ENCODE peak calls at places on chromosomes 6 and 20, in five cellular contexts. I, C, U, A and K are unnamed samples.

GRCh38 chr6:8074213-8074612 is 10.0 kb upstream of the BLOC1S5 start:
- DNase-seq in C (no peak), I (no peak), A (no peak), U (no peak), K (no peak)

GRCh38 chr6:3229566-3230274 is 2.3 kb upstream of the TUBB2B start:
- DNase-seq in A (peak), C (no peak), I (no peak), U (no peak), K (no peak)

GRCh38 chr20:63518351-63518861 is 2.2 kb upstream of the PPDPF start:
- DNase-seq in U (no peak), I (peak), C (no peak), A (no peak), K (no peak)

GRCh38 chr6:152360016-152360415 is 277.1 kb downstream of the SYNE1 start:
- DNase-seq in A (no peak), I (no peak), U (no peak), C (no peak), K (no peak)

GRCh38 chr6:18515767-18516166 is 128.6 kb downstream of the RNF144B start:
- DNase-seq in U (no peak), I (no peak), A (no peak), C (no peak), K (no peak)

GRCh38 chr6:136846046-136846445 is 23.7 kb downstream of the PEX7 start:
- DNase-seq in C (no peak), A (peak), U (peak), I (no peak), K (peak)

GRCh38 chr20:33181482-33182093 is 13.6 kb downstream of the BPIFA2 start:
- DNase-seq in A (no peak), C (no peak), I (peak), U (no peak), K (no peak)

GRCh38 chr6:116073765-116074450 is 13.2 kb upstream of the FRK start:
- DNase-seq in A (no peak), C (no peak), U (peak), I (no peak), K (no peak)

GRCh38 chr6:63808576-63808975 is 173.0 kb downstream of the PHF3 start:
- DNase-seq in C (no peak), A (no peak), I (no peak), U (no peak), K (no peak)

GRCh38 chr20:62141397-62142251 is 1.6 kb downstream of the PSMA7 start:
- DNase-seq in C (no peak), U (peak), I (no peak), A (no peak), K (no peak)

GRCh38 chr6:37426945-37427510 is 6.0 kb upstream of the CMTR1 start:
- DNase-seq in C (no peak), I (no peak), A (peak), U (no peak), K (no peak)

GRCh38 chr6:27503436-27504030 is 30.6 kb upstream of the ZNF184 start:
- DNase-seq in I (peak), A (peak), C (peak), U (peak), K (peak)

GRCh38 chr6:142416179-142416578 is 114.4 kb downstream of the ADGRG6 start:
- DNase-seq in U (no peak), C (no peak), A (no peak), I (no peak), K (no peak)

GRCh38 chr6:27007020-27007419 is 240.5 kb upstream of the PRSS16 start:
- DNase-seq in U (no peak), I (no peak), A (no peak), C (no peak), K (no peak)

GRCh38 chr20:59415224-59415623 is 114.8 kb downstream of the EDN3 start:
- DNase-seq in I (no peak), C (no peak), U (no peak), A (no peak), K (no peak)

GRCh38 chr6:24949020-24949569 is 13.3 kb upstream of the RIPOR2 start:
- DNase-seq in C (peak), A (no peak), U (no peak), I (no peak), K (no peak)

GRCh38 chr6:117550618-117551242 is 51.6 kb downstream of the GOPC start:
- DNase-seq in C (no peak), I (no peak), A (no peak), U (no peak), K (no peak)

GRCh38 chr20:59455392-59456341 is 148.7 kb upstream of the PHACTR3 start:
- DNase-seq in U (no peak), A (peak), I (peak), C (no peak), K (peak)

GRCh38 chr6:34460796-34461507 is 4.9 kb upstream of the PACSIN1 start:
- DNase-seq in C (no peak), I (no peak), U (no peak), A (no peak), K (no peak)

GRCh38 chr6:85677243-85677956 is 34.7 kb upstream of the SYNCRIP start:
- DNase-seq in A (no peak), C (no peak), U (no peak), I (no peak), K (no peak)

GRCh38 chr6:108844632-108845031 is 3.6 kb upstream of the ARMC2 start:
- DNase-seq in U (no peak), I (no peak), C (no peak), A (no peak), K (no peak)

GRCh38 chr20:43508106-43508505 is 609 bp downstream of the L3MBTL1 start:
- DNase-seq in U (no peak), A (peak), I (peak), C (no peak), K (no peak)

GRCh38 chr6:114304304-114304887 is 38.4 kb downstream of the HS3ST5 start:
- DNase-seq in U (peak), A (no peak), I (no peak), C (no peak), K (peak)

GRCh38 chr20:50628326-50628725 is 63.0 kb downstream of the RIPOR3 start:
- DNase-seq in C (no peak), A (no peak), I (no peak), U (peak), K (no peak)

GRCh38 chr6:52231411-52232127 is 12.7 kb downstream of the IL17F start:
- DNase-seq in C (peak), A (no peak), I (no peak), U (no peak), K (no peak)

GRCh38 chr20:2756056-2756611 is 44.3 kb downstream of the CPXM1 start:
- DNase-seq in I (peak), A (peak), U (peak), C (no peak), K (peak)

GRCh38 chr6:146543211-146543939 is at the start of gene RAB32:
- DNase-seq in A (peak), I (peak), C (no peak), U (peak), K (no peak)

GRCh38 chr6:148502083-148502772 is 159.6 kb downstream of the SASH1 start:
- DNase-seq in I (no peak), A (no peak), U (no peak), C (no peak), K (no peak)

GRCh38 chr6:152948150-152948768 is 34.6 kb downstream of the FBXO5 start:
- DNase-seq in C (no peak), U (peak), I (no peak), A (peak), K (peak)

GRCh38 chr6:3321875-3322274 is 63.1 kb downstream of the PSMG4 start:
- DNase-seq in I (no peak), U (no peak), A (no peak), C (no peak), K (no peak)

GRCh38 chr6:11732036-11732545 is 46.5 kb downstream of the ADTRP start:
- DNase-seq in C (peak), U (no peak), A (no peak), I (no peak), K (no peak)

GRCh38 chr6:30759575-30760239 is 15.4 kb upstream of the IER3 start:
- DNase-seq in I (no peak), A (no peak), U (peak), C (no peak), K (no peak)

GRCh38 chr6:159110013-159110412 is 59.2 kb upstream of the FNDC1 start:
- DNase-seq in C (no peak), A (peak), U (peak), I (peak), K (peak)
- TF ChIP-seq CEBPB in C (no peak), A (no peak), U (no peak), I (no peak), K (no peak)

DNA sequence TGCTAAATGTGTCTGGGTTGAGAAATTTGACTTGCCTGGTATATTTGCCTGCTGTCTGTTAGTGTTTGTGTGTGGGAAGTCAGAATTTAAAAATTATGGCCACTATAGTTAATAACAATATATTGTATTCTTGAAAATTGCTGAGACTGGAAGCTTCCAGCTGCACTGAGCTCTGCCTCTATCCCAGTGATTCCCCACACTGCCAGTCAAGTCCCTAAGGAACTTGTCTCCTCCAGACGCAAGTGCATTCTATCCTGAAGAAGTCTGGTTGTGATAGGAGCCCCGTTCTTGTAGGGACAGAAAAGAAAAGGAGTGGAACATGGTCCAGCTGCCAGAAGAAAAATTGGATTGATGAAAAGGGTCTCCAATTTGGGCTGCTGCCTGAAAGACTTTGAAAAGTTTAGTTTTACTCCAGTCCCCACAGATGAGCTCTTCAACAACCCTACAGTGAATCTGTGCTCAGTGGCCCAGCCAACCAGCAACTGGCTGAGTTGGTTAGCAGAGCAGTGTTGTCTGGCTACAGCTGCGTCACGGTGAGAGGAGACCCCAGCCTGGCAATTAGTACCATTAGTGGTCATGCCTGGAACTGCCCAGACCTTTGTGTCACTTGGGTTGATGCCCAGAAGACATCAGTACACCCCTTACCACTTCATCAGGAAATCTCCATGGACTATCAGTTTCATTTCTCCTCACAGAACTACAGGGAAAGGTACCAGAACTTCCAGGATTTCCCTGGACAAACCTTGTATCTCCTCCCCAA is 183.1 kb upstream of the MCHR2 start:
- DNase-seq in I (no peak), U (no peak), A (no peak), C (no peak), K (no peak)
- TF ChIP-seq SP1 in I (no peak), U (no peak), A (no peak), C (no peak), K (no peak)

DNA sequence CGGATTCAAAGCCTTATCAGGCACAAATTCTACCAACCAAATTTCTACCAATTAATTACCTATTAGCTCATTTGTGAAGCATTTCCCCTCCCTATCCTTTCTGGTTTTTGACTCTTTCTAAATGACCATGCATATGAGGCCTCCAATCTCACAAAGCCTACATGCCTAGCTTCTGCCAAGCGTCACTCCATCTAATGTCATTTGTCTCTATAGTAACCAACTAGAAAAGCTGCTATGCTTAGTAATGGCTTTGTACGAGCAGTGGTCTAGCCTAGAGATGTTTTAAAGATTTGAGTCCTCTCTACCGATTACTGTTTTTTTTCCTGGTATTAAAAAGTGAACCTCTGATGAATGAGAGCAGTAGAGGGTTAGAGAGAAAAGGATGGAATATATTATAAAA is 4.8 kb upstream of the ASF1A start:
- DNase-seq in C (no peak), A (no peak), I (no peak), U (no peak), K (no peak)
- TF ChIP-seq CEBPB in C (no peak), A (no peak), I (no peak), U (no peak), K (no peak)

GRCh38 chr6:160348209-160348551 is at the start of gene SLC22A3:
- DNase-seq in A (no peak), U (no peak), I (peak), C (no peak), K (no peak)
- TF ChIP-seq SP1 in A (no peak), U (no peak), I (no peak), C (no peak), K (no peak)

DNA sequence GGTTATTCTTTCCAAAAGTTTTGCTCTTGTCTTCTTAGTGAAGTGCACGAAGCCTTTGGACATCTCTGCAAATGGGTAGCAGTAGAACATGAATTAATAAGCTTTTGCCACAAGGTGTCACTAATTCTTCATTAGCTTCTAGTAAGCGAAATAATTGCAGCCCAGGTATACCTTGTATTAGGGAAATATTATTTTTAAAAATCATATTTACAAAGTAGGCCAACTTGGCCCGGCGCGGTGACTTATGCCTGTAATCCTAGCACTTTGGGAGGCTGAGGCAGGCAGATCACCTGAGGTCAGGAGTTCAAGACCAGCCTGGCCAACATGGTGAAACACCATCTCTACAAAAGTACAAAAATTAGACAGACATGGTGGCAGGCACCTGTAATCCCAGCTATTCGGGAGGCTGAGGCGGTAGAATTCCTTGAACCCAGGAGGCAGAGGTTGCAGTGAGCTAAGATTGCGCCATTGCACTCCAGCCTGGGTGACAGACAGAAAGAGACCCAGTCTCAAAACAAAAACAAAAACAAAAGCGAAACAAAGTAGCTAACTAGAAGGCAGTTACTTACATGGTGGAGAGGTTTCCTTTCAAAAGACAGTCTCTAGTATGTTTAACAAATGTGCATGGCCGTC is 8.8 kb upstream of the RSPH3 start:
- DNase-seq in I (no peak), C (no peak), U (peak), A (peak), K (no peak)
- TF ChIP-seq CEBPB in I (no peak), C (no peak), U (no peak), A (no peak), K (no peak)

DNA sequence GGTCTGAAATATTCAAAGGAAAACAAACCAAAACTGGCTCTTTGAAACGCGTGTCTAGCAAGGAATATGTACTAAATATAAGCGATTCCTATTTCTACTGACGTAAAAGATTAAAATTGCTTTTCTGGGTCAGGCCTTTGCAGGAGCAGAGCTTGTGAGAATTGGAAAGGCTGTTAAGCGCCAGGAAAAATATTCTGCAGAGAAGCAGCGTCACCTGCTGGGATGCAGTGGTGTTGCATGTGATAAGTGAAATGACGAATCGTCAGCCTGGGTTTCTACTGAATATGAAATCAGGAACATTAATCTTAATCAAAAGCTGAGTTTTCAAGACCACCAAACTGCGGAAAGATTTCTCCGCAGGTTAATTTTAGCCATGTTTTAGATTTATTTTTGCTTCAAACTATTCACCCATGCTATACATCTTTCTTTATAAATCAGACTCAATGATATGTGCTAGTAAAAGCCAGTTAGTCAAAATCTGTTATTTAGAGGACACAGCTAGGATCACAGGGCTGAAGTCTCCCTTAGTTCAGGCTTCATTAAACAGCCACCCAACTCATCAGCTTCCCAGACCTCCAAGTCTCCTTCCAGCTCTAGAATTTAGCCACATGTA is 67.4 kb downstream of the ALDH8A1 start:
- DNase-seq in C (no peak), U (peak), I (peak), A (peak), K (peak)
- TF ChIP-seq SP1 in C (no peak), U (no peak), I (no peak), A (no peak), K (no peak)

DNA sequence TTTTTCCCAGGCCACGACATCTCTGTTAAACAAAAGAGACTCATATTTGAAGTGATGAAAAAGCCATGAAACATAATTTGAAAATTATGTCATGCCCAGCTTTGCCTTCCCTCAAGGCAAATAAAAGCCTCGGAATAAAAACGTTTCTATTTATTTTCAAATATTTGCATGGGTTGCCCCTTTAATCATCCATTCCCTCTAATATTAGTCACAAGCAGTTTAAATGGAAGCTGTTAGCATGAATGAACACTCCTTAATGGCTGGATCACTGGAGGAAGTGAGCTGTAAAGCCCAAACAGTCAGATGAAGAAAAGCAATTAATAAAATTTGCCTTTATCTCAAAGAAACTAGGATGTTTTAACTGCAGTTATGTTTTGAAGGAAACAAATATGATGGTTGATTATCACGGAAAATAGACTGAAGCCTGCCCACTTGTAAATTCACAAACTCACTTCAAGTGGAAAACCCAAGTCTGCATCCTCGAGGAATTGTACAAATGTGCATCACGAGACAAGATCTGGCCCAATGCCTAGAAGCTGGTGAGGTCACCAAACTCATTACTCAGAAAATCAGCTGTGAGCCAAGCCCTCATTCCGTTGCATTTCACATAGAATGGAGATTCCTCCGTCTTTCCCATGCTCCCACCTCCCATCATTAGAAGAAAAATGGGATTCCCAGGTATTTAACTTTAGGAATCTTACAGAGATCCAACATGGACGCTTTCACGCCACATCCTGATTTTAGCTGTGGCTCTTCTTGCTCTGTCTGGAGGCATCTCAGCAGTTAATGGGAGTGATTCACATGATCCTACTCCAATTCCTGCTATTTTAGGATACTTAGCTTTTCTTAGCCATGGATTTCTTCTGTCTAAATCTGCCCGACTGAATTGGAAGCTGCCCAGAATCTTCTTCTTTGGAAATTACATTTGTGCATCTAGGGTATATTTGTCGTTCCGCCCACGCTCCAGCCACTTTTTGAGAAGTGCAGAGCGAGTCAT is 69.0 kb upstream of the STMND1 start:
- DNase-seq in A (no peak), C (no peak), U (no peak), I (no peak), K (no peak)
- TF ChIP-seq CEBPB in A (no peak), C (no peak), U (no peak), I (no peak), K (no peak)